ENCODE peak calls at places on chromosomes 7 and 10, in four cellular contexts. A is brain microvascular endothelial cell, X is GM20000, Z is SK-N-SH. Q is an unnamed sample.

GRCh38 chr7:42237891-42238531 is 1.0 kb upstream of the GLI3 start:
- DNase-seq in A (no peak), X (no peak), Z (no peak), Q (peak)

GRCh38 chr10:71223365-71224058 is 11.1 kb downstream of the UNC5B start:
- DNase-seq in A (no peak), X (no peak), Z (peak), Q (no peak)

GRCh38 chr10:88270871-88271713 is 312.0 kb downstream of the RNLS start:
- DNase-seq in A (peak), X (peak), Z (no peak), Q (no peak)

GRCh38 chr7:132333301-132333700 is 243.0 kb downstream of the PLXNA4 start:
- DNase-seq in A (no peak), X (no peak), Z (no peak), Q (no peak)

GRCh38 chr7:136528329-136528728 is 340.1 kb upstream of the CHRM2 start:
- DNase-seq in A (peak), X (no peak), Z (no peak), Q (no peak)

GRCh38 chr10:62852961-62853702 is 37.0 kb upstream of the EGR2 start:
- DNase-seq in A (no peak), X (no peak), Z (no peak), Q (no peak)

GRCh38 chr10:71837085-71837827 is 13.8 kb downstream of the PSAP start:
- DNase-seq in A (no peak), X (no peak), Z (peak), Q (no peak)

GRCh38 chr7:139557857-139558581 is 34.5 kb downstream of the CLEC2L start:
- DNase-seq in A (no peak), X (no peak), Z (no peak), Q (no peak)

GRCh38 chr10:112361951-112362770 is 11.8 kb upstream of the ACSL5 start:
- DNase-seq in A (no peak), X (no peak), Z (no peak), Q (no peak)

GRCh38 chr7:128446306-128446705 is 9.4 kb upstream of the HILPDA start:
- DNase-seq in A (no peak), X (no peak), Z (peak), Q (no peak)

GRCh38 chr7:129989466-129989865 is 36.7 kb upstream of the UBE2H start:
- DNase-seq in A (no peak), X (peak), Z (peak), Q (no peak)

GRCh38 chr10:58393317-58393716 is 8.1 kb downstream of the TFAM start:
- DNase-seq in A (no peak), X (no peak), Z (no peak), Q (no peak)

GRCh38 chr10:71933651-71934050 is 30.5 kb upstream of the CHST3 start:
- DNase-seq in A (no peak), X (peak), Z (no peak), Q (no peak)

DNA sequence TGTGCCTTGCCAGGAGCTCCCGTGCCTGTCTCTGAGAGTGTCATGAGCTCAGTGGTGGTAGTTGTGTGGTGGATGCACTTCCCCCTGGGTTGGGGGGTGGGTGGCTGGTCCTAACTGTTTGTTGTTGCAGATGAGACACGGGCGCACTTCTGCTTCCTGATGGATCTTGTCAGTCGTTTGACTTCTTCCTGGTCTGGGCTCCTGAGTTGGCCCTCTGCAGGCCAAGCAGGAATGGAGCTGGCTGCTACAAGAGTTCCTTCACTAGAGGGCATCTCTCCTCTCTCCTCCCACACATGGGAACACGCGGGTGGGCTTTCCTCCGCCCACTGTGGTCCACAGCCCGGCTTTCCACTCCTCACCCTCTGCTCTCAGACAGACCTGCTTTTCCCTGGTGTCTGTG is 82.0 kb downstream of the BMS1 start:
- DNase-seq in A (peak), X (no peak), Z (peak), Q (no peak)
- TF ChIP-seq CTCF in A (peak), X (no peak), Z (peak), Q (peak)

GRCh38 chr10:28300027-28300426 is 2.8 kb downstream of the MPP7 start:
- DNase-seq in A (no peak), X (no peak), Z (no peak), Q (no peak)
- TF ChIP-seq CTCF in A (peak), X (no peak), Z (no peak), Q (no peak)

GRCh38 chr10:59838390-59838789 is 68.0 kb downstream of the CCDC6 start:
- DNase-seq in A (no peak), X (no peak), Z (no peak), Q (no peak)

GRCh38 chr10:59831658-59832503 is 74.5 kb downstream of the CCDC6 start:
- DNase-seq in A (no peak), X (no peak), Z (no peak), Q (no peak)

GRCh38 chr10:59830601-59831259 is 75.6 kb downstream of the CCDC6 start:
- DNase-seq in A (peak), X (peak), Z (peak), Q (peak)

GRCh38 chr10:59829601-59830000 is 76.3 kb upstream of the MRLN start:
- DNase-seq in A (no peak), X (peak), Z (no peak), Q (no peak)

GRCh38 chr10:59833810-59834209 is 72.5 kb downstream of the CCDC6 start:
- DNase-seq in A (no peak), X (no peak), Z (no peak), Q (no peak)
- TF ChIP-seq CTCF in A (no peak), X (no peak), Z (no peak), Q (no peak)

DNA sequence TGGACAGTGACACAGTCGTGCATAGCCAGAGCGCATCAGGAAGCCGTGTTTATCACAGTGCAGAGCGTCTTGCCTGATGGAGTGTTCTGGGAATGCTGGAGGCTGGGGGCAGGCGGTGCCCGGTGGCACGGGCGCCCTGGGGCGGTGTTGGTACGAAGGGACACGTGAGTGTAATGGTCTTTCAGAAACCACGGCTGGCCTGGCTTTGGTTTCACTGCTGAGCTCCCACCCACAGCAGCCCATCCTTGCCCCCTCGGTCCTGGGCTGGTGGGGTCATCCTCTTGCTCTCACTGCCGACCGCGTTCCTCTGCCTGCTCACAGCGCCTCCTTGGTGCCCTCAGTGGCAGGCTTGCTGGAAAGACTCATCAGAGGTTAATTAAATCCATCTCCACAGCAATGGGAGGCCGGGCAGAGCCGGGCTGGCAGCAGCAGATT is 50.6 kb downstream of the NKX6-2 start:
- DNase-seq in A (no peak), X (no peak), Z (peak), Q (no peak)
- TF ChIP-seq CTCF in A (no peak), X (no peak), Z (no peak), Q (no peak)

GRCh38 chr7:64651632-64652165 is 14.2 kb upstream of the ZNF107 start:
- DNase-seq in A (no peak), X (no peak), Z (no peak), Q (no peak)
- TF ChIP-seq CTCF in A (no peak), X (no peak), Z (no peak), Q (no peak)

Q was measured in neural crest cell.